ENCODE peak calls at places on chromosomes 13 and 19, in five cellular contexts. B is activated CD8-positive, alpha-beta T cell treated with anti-CD3 and anti-CD28 coated beads for 36 hours; U is AG04450; F is effector memory CD8-positive, alpha-beta T cell; S is stimulated activated effector memory CD8-positive, alpha-beta T cell treated with anti-CD3 and anti-CD28 coated beads, Interleukin-12 subunit alpha, Interleukin-12 subunit beta, amount 100 ng/mL, for 72 hours. H is an unnamed sample.

GRCh38 chr13:20903164-20903475 is 574 bp upstream of the XPO4 start:
- DNase-seq in B (no peak), U (no peak), F (no peak), S (no peak), H (no peak)

GRCh38 chr13:73090116-73090811 is 31.5 kb downstream of the KLF5 start:
- DNase-seq in B (no peak), U (peak), F (no peak), S (no peak), H (no peak)

GRCh38 chr19:11944656-11945055 is 19.7 kb downstream of the ZNF700 start:
- DNase-seq in B (no peak), U (no peak), F (no peak), S (no peak), H (no peak)

GRCh38 chr13:24212674-24213073 is 52.2 kb downstream of the SPATA13 start:
- DNase-seq in B (no peak), U (no peak), F (no peak), S (no peak), H (no peak)

GRCh38 chr13:46369506-46370268 is 17.4 kb downstream of the RUBCNL start:
- DNase-seq in B (no peak), U (peak), F (no peak), S (no peak), H (no peak)

GRCh38 chr19:17752865-17753639 is 1.8 kb downstream of the FCHO1 start:
- DNase-seq in B (no peak), U (no peak), F (no peak), S (no peak), H (no peak)

GRCh38 chr13:75049936-75050335 is 432.0 kb downstream of the TBC1D4 start:
- DNase-seq in B (no peak), U (no peak), F (no peak), S (no peak), H (no peak)

GRCh38 chr19:33720691-33721682 is 75.7 kb upstream of the KCTD15 start:
- DNase-seq in B (no peak), U (no peak), F (no peak), S (no peak), H (no peak)

GRCh38 chr19:5148794-5149190 is 179.9 kb downstream of the KDM4B start:
- DNase-seq in B (no peak), U (no peak), F (no peak), S (no peak), H (peak)

GRCh38 chr13:98272549-98272948 is 95.5 kb upstream of the RNF113B start:
- DNase-seq in B (no peak), U (no peak), F (no peak), S (no peak), H (no peak)

GRCh38 chr13:24167666-24168391 is 7.3 kb downstream of the SPATA13 start:
- DNase-seq in B (no peak), U (no peak), F (no peak), S (no peak), H (no peak)

GRCh38 chr19:3343619-3344502 is 22.5 kb upstream of the NFIC start:
- DNase-seq in B (peak), U (no peak), F (peak), S (peak), H (peak)

GRCh38 chr19:7743425-7743841 is 3.9 kb downstream of the CD209 start:
- DNase-seq in B (peak), U (no peak), F (no peak), S (no peak), H (peak)

H was measured in GM12892.